ENCODE peak calls at places on chromosomes 1 and 21, in eight cellular contexts. J, C, K, I, D, T, N and O are unnamed samples.

GRCh38 chr1:7795406-7795805 is 11.3 kb downstream of the PER3 start:
- DNase-seq in J (no peak), C (no peak), K (no peak), I (no peak), D (no peak), T (no peak), N (no peak), O (no peak)

GRCh38 chr1:235229868-235230267 is 68.8 kb upstream of the RBM34 start:
- DNase-seq in J (no peak), C (no peak), K (no peak), I (no peak), D (no peak), T (no peak), N (no peak), O (no peak)

GRCh38 chr1:218895064-218895587 is 278.6 kb upstream of the LYPLAL1 start:
- DNase-seq in J (no peak), C (no peak), K (no peak), I (no peak), D (no peak), T (no peak), N (no peak), O (no peak)

GRCh38 chr1:22780696-22781095 is 70.1 kb downstream of the EPHB2 start:
- DNase-seq in J (peak; percentile 13), C (no peak), K (no peak), I (peak; percentile 64), D (no peak), T (no peak), N (peak; percentile 33), O (no peak)

GRCh38 chr1:203556047-203556851 is 62.3 kb downstream of the OPTC start:
- DNase-seq in J (no peak), C (peak; percentile 73), K (peak; percentile 84), I (no peak), D (peak; percentile 93), T (peak; percentile 79), N (peak; percentile 68), O (no peak)

GRCh38 chr1:226372885-226373284 is 35.0 kb downstream of the PARP1 start:
- DNase-seq in J (no peak), C (no peak), K (no peak), I (no peak), D (no peak), T (no peak), N (no peak), O (peak; percentile 77)

GRCh38 chr1:24018611-24019580 is 38.8 kb upstream of the SRSF10 start:
- DNase-seq in J (peak; percentile 87), C (peak; percentile 87), K (peak; percentile 99), I (peak; percentile 79), D (peak; percentile 99), T (peak; percentile 100), N (peak; percentile 100), O (peak; percentile 95)

GRCh38 chr1:227124461-227124860 is 184.4 kb downstream of the COQ8A start:
- DNase-seq in J (no peak), C (no peak), K (no peak), I (no peak), D (no peak), T (no peak), N (peak; percentile 53), O (no peak)

GRCh38 chr21:33898546-33898945 is 17.1 kb downstream of the ATP5PO start:
- DNase-seq in J (no peak), C (no peak), K (no peak), I (no peak), D (peak; percentile 31), T (no peak), N (no peak), O (no peak)

GRCh38 chr1:235093013-235093618 is 35.5 kb downstream of the TOMM20 start:
- DNase-seq in J (no peak), C (no peak), K (no peak), I (no peak), D (peak; percentile 85), T (peak; percentile 82), N (peak; percentile 86), O (no peak)

GRCh38 chr1:212775241-212775640 is 16.3 kb downstream of the NSL1 start:
- DNase-seq in J (no peak), C (no peak), K (no peak), I (no peak), D (no peak), T (no peak), N (no peak), O (no peak)

GRCh38 chr1:180181048-180181447 is 26.4 kb downstream of the QSOX1 start:
- DNase-seq in J (no peak), C (no peak), K (no peak), I (no peak), D (no peak), T (no peak), N (peak; percentile 36), O (peak; percentile 37)

GRCh38 chr1:158104891-158105290 is 75.8 kb upstream of the CD1D start:
- DNase-seq in J (no peak), C (no peak), K (no peak), I (no peak), D (no peak), T (no peak), N (no peak), O (no peak)

GRCh38 chr1:32228771-32229170 is 6.6 kb downstream of the EIF3I start:
- DNase-seq in J (no peak), C (no peak), K (no peak), I (no peak), D (no peak), T (no peak), N (no peak), O (no peak)

GRCh38 chr1:157880621-157881020 is 39.0 kb upstream of the CD5L start:
- DNase-seq in J (no peak), C (no peak), K (no peak), I (no peak), D (no peak), T (no peak), N (no peak), O (no peak)

GRCh38 chr1:29719253-29719652 is 482.9 kb downstream of the PTPRU start:
- DNase-seq in J (no peak), C (no peak), K (no peak), I (no peak), D (no peak), T (peak; percentile 29), N (peak; percentile 79), O (no peak)

GRCh38 chr1:14737561-14738094 is 139.1 kb downstream of the KAZN start:
- DNase-seq in J (no peak), C (no peak), K (no peak), I (no peak), D (no peak), T (peak; percentile 14), N (no peak), O (no peak)

GRCh38 chr21:36073181-36073580 is 3.4 kb downstream of the CBR1 start:
- DNase-seq in J (no peak), C (no peak), K (no peak), I (no peak), D (no peak), T (no peak), N (no peak), O (no peak)

GRCh38 chr1:118753976-118754375 is 234.2 kb downstream of the TBX15 start:
- DNase-seq in J (no peak), C (no peak), K (no peak), I (no peak), D (no peak), T (no peak), N (no peak), O (no peak)

GRCh38 chr1:207579436-207579799 is 65.5 kb upstream of the CR1L start:
- DNase-seq in J (peak; percentile 43), C (no peak), K (peak; percentile 23), I (peak; percentile 68), D (no peak), T (peak; percentile 79), N (peak; percentile 77), O (no peak)

GRCh38 chr1:101295212-101295611 is 58.4 kb downstream of the S1PR1 start:
- DNase-seq in J (no peak), C (no peak), K (no peak), I (no peak), D (no peak), T (no peak), N (no peak), O (no peak)